ENCODE peak calls at places on chromosomes 6 and 20, in ten cellular contexts. L is tibial nerve, Z is H54, H is vagina, V is GM12892, I is prostate gland, Y is stomach, R is A549, W is right lobe of liver, J is lower leg skin. N is an unnamed sample.

GRCh38 chr20:25459916-25460590 is 52.6 kb downstream of the GINS1 start:
- DNase-seq in J (peak), V (no peak), R (no peak), Y (no peak), I (no peak), Z (no peak), L (no peak), W (no peak), H (no peak), N (no peak)

GRCh38 chr6:43061861-43062260 is 2.4 kb downstream of the KLC4 start:
- DNase-seq in I (no peak), R (no peak), W (no peak), L (no peak), J (no peak), H (no peak), Z (peak), V (no peak), Y (no peak), N (no peak)

GRCh38 chr6:53566755-53567154 is 21.9 kb upstream of the GCLC start:
- DNase-seq in L (no peak), Z (no peak), R (no peak), W (no peak), Y (no peak), I (no peak), H (no peak), V (no peak), J (no peak), N (no peak)

GRCh38 chr6:162621246-162621645 is 106.3 kb downstream of the PRKN start:
- DNase-seq in J (no peak), I (no peak), Z (peak), V (no peak), Y (no peak), L (no peak), W (peak), H (no peak), R (peak), N (no peak)

GRCh38 chr6:26197736-26198625 is 110.8 kb downstream of the HFE start:
- DNase-seq in Z (no peak), L (no peak), V (no peak), J (no peak), I (peak), R (no peak), W (no peak), H (no peak), Y (no peak), N (peak)

GRCh38 chr20:48194578-48194977 is 409.3 kb upstream of the SULF2 start:
- DNase-seq in L (no peak), H (no peak), V (no peak), R (no peak), I (no peak), Z (no peak), Y (no peak), J (no peak), W (no peak), N (no peak)

GRCh38 chr6:129644567-129645015 is 65.4 kb downstream of the ARHGAP18 start:
- DNase-seq in Z (no peak), R (no peak), W (no peak), I (no peak), J (no peak), Y (no peak), V (no peak), L (no peak), H (no peak), N (no peak)

GRCh38 chr6:8432614-8433013 is 2.7 kb downstream of the SLC35B3 start:
- DNase-seq in L (no peak), Z (no peak), W (no peak), Y (no peak), J (no peak), H (no peak), V (no peak), R (no peak), I (no peak), N (no peak)

GRCh38 chr6:108888052-108888451 is 39.8 kb downstream of the ARMC2 start:
- DNase-seq in H (no peak), V (no peak), W (no peak), R (no peak), Y (no peak), L (no peak), J (no peak), Z (no peak), I (no peak), N (no peak)

GRCh38 chr6:25525078-25525477 is 126.9 kb upstream of the SCGN start:
- DNase-seq in Z (no peak), J (no peak), L (no peak), H (no peak), W (no peak), I (no peak), Y (no peak), R (no peak), V (no peak), N (peak)

GRCh38 chr6:16320533-16321340 is 82.3 kb downstream of the GMPR start:
- DNase-seq in Z (no peak), I (no peak), L (no peak), V (no peak), H (no peak), W (peak), J (peak), Y (no peak), R (no peak), N (no peak)

GRCh38 chr6:27280064-27280539 is 32.0 kb downstream of the POM121L2 start:
- DNase-seq in R (no peak), J (no peak), H (no peak), L (no peak), Y (no peak), V (no peak), I (no peak), W (no peak), Z (no peak), N (peak)

GRCh38 chr6:30820196-30820595 is 64.1 kb upstream of the DDR1 start:
- DNase-seq in V (no peak), L (no peak), I (peak), Y (peak), J (no peak), H (no peak), Z (peak), W (no peak), R (peak), N (no peak)

GRCh38 chr6:30964075-30964474 is 19.4 kb upstream of the MUC21 start:
- DNase-seq in I (no peak), Y (no peak), J (no peak), W (no peak), H (no peak), Z (no peak), V (no peak), R (no peak), L (no peak), N (no peak)

GRCh38 chr6:50939931-50940330 is 121.3 kb downstream of the TFAP2B start:
- DNase-seq in L (no peak), H (no peak), W (no peak), Z (no peak), I (no peak), J (no peak), Y (no peak), V (no peak), R (no peak), N (no peak)

GRCh38 chr20:37804584-37805566 is 98.1 kb upstream of the VSTM2L start:
- DNase-seq in R (no peak), W (no peak), I (no peak), Y (no peak), J (no peak), H (no peak), L (no peak), V (peak), Z (no peak), N (no peak)

GRCh38 chr6:21595265-21595950 is 1.9 kb downstream of the SOX4 start:
- DNase-seq in H (no peak), R (no peak), V (peak), J (peak), Y (peak), L (peak), W (no peak), I (peak), Z (no peak), N (peak)

GRCh38 chr20:15865553-15865952 is 707.7 kb downstream of the KIF16B start:
- DNase-seq in W (no peak), L (no peak), Z (no peak), H (no peak), R (no peak), Y (no peak), V (no peak), I (no peak), J (no peak), N (no peak)

GRCh38 chr6:129555206-129555832 is 154.7 kb downstream of the ARHGAP18 start:
- DNase-seq in J (no peak), R (no peak), Y (no peak), H (no peak), Z (no peak), I (no peak), W (no peak), L (no peak), V (no peak), N (no peak)

GRCh38 chr20:64080013-64080812 is at the start of gene OPRL1:
- DNase-seq in H (no peak), I (no peak), V (no peak), W (no peak), Z (no peak), L (no peak), R (no peak), Y (no peak), J (no peak), N (no peak)

GRCh38 chr20:47684306-47685080 is 100.8 kb downstream of the SULF2 start:
- DNase-seq in Z (no peak), J (no peak), V (no peak), W (no peak), H (no peak), L (no peak), R (no peak), I (no peak), Y (no peak), N (no peak)

GRCh38 chr6:31940256-31940664 is 5.6 kb upstream of the CFB start:
- DNase-seq in V (no peak), R (no peak), W (no peak), Y (no peak), Z (no peak), I (no peak), J (no peak), L (no peak), H (no peak), N (no peak)

GRCh38 chr6:9623228-9623832 is 791.5 kb downstream of the TFAP2A start:
- DNase-seq in J (no peak), I (no peak), H (no peak), Z (no peak), V (no peak), W (no peak), Y (no peak), L (no peak), R (no peak), N (no peak)

GRCh38 chr20:57621426-57622200 is 1.4 kb upstream of the ZBP1 start:
- DNase-seq in Y (no peak), I (no peak), J (peak), R (no peak), Z (no peak), H (no peak), L (no peak), V (no peak), W (no peak), N (no peak)

GRCh38 chr6:38192011-38192410 is 372.5 kb downstream of the ZFAND3 start:
- DNase-seq in R (no peak), L (no peak), I (no peak), V (no peak), Z (no peak), J (peak), Y (no peak), W (peak), H (no peak), N (no peak)

GRCh38 chr6:154522576-154522975 is 12.1 kb upstream of the CNKSR3 start:
- DNase-seq in V (no peak), J (no peak), Z (no peak), L (no peak), W (no peak), I (no peak), R (no peak), H (no peak), Y (no peak), N (no peak)

GRCh38 chr6:21115111-21115510 is 478.4 kb upstream of the SOX4 start:
- DNase-seq in H (no peak), Y (no peak), L (no peak), W (peak), I (no peak), J (no peak), V (no peak), Z (no peak), R (no peak), N (no peak)

GRCh38 chr6:393391-394221 is 2.1 kb downstream of the IRF4 start:
- DNase-seq in Y (no peak), L (no peak), J (no peak), I (no peak), V (no peak), Z (no peak), W (no peak), R (no peak), H (no peak), N (no peak)

GRCh38 chr6:7439243-7439642 is 49.6 kb downstream of the RIOK1 start:
- DNase-seq in R (no peak), Y (no peak), I (no peak), Z (no peak), H (no peak), J (peak), W (no peak), L (no peak), V (no peak), N (no peak)

GRCh38 chr20:38700146-38700545 is 24.1 kb upstream of the SLC32A1 start:
- DNase-seq in Z (no peak), W (no peak), R (no peak), I (no peak), J (peak), V (no peak), H (no peak), L (no peak), Y (no peak), N (no peak)

GRCh38 chr6:136784910-136785746 is 7.1 kb downstream of the MAP3K5 start:
- DNase-seq in J (no peak), L (peak), W (peak), V (no peak), Y (peak), H (no peak), R (no peak), I (no peak), Z (no peak), N (peak)

GRCh38 chr6:163731215-163732013 is 316.9 kb downstream of the QKI start:
- DNase-seq in Y (no peak), W (no peak), I (no peak), V (no peak), H (no peak), L (no peak), J (peak), Z (no peak), R (no peak), N (peak)

GRCh38 chr6:19753822-19754221 is 83.3 kb upstream of the ID4 start:
- DNase-seq in V (no peak), H (no peak), W (no peak), Z (no peak), R (no peak), L (no peak), I (no peak), Y (no peak), J (no peak), N (no peak)

GRCh38 chr6:38067263-38067980 is 247.9 kb downstream of the ZFAND3 start:
- DNase-seq in H (no peak), J (no peak), Y (no peak), L (no peak), I (no peak), W (no peak), V (no peak), Z (no peak), R (no peak), N (no peak)

GRCh38 chr20:62737971-62738881 is 29.6 kb downstream of the NTSR1 start:
- DNase-seq in Z (no peak), W (no peak), V (no peak), L (no peak), J (peak), I (no peak), H (no peak), Y (no peak), R (no peak), N (no peak)

GRCh38 chr20:62739067-62739466 is 30.4 kb downstream of the NTSR1 start:
- DNase-seq in L (no peak), H (no peak), V (no peak), W (no peak), Z (no peak), I (no peak), R (no peak), Y (no peak), J (peak), N (no peak)

GRCh38 chr20:62736026-62736406 is 27.4 kb downstream of the NTSR1 start:
- DNase-seq in H (no peak), W (no peak), L (no peak), V (no peak), J (peak), Z (no peak), Y (no peak), I (no peak), R (no peak), N (no peak)

GRCh38 chr20:62736407-62737071 is 27.9 kb downstream of the NTSR1 start:
- DNase-seq in Z (no peak), H (no peak), I (no peak), L (no peak), J (peak), Y (no peak), W (no peak), R (no peak), V (no peak), N (no peak)

GRCh38 chr20:62737271-62737761 is 28.7 kb downstream of the NTSR1 start:
- DNase-seq in L (no peak), H (no peak), W (no peak), I (no peak), Y (no peak), R (no peak), J (peak), V (no peak), Z (no peak), N (no peak)
- TF ChIP-seq POLR2A in L (no peak), H (no peak), W (no peak), I (no peak), Y (no peak), R (no peak), J (no peak), V (no peak), Z (no peak), N (no peak)

DNA sequence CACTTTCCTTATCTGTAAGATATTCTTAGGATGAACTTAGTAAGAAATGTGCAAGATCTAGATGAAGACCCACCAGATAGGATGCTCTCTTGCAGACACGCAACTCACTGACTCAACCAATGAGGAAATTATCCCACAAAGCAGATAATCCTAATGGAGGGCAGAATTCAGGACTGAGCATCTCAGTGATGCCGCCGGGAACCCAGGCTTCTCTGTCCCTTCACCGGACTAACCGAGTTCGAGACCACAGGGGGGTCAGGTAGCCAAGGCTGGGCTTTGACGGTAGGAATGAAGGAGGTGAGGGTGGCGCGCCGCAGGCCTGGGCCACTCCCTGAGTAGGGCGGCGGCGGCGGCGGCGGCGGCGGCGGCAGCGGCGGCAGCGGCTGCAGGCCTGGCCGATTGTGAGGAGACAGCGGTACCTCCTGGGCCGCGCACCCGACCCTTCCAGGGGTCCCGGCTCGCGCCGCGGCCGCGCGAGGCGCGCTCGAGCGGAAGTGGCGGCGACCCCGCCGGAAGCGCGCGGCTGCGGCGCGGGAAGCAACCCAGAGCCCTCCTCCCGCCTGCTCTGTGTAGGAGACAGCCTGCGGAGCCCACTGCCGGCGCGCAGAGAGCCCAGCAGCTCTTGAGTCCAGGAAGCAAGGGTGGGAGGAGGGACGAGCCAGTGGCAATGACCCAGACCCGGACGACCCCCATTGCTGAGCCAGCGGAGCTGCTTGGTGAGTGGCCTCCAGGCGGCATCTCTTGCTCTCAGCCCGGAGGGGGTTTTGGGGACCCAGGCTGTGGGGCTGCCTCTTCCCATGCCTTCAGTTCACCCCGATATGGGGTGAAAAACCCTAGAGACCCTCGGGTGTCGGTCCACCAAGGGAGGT is at the start of gene KHDC1:
- DNase-seq in W (no peak), L (no peak), H (no peak), I (peak), Y (peak), V (peak), J (peak), Z (peak), R (peak), N (peak)
- TF ChIP-seq POLR2A in W (no peak), L (no peak), H (no peak), I (no peak), Y (no peak), V (peak), J (no peak), Z (peak), R (peak), N (no peak)

GRCh38 chr6:44097782-44098317 is 29.4 kb downstream of the MRPL14 start:
- DNase-seq in J (no peak), L (no peak), Z (no peak), R (no peak), V (no peak), I (no peak), W (no peak), Y (no peak), H (no peak), N (no peak)

GRCh38 chr6:44102527-44102926 is 24.7 kb downstream of the MRPL14 start:
- DNase-seq in J (no peak), H (no peak), Y (no peak), R (no peak), V (no peak), I (no peak), Z (no peak), L (no peak), W (no peak), N (no peak)

GRCh38 chr6:44101832-44102231 is 25.4 kb downstream of the MRPL14 start:
- DNase-seq in W (no peak), V (no peak), L (no peak), Z (no peak), R (no peak), I (no peak), H (no peak), J (no peak), Y (no peak), N (no peak)

GRCh38 chr6:44099192-44099591 is 28.1 kb downstream of the MRPL14 start:
- DNase-seq in I (no peak), Y (no peak), W (no peak), Z (no peak), R (no peak), H (no peak), L (no peak), J (no peak), V (no peak), N (no peak)

DNA sequence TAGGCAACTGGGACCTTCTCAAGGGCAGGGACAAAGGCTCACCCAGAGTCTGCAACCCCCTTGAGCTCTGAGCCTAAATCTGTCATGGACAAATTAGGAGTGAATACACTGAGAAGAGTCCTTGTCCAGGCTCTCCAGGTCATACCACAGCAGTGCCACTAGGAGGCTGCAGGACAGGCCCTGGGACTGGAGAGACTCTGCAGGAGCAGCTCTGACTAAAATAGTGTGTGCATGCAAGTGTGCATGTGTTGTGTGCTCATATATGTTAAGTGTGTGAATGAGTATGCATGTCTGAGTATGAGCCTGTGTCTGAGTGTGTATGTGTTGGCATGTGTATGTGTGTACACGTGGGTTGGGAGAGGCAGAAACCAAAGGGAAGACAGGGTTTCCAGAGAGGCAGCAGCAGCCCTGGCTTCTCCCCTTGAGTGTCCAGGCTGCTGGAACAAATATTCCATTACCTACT is 27.1 kb downstream of the MRPL14 start:
- DNase-seq in L (no peak), J (no peak), I (no peak), W (no peak), R (peak), V (no peak), Y (peak), Z (peak), H (no peak), N (peak)
- TF ChIP-seq POLR2A in L (no peak), J (no peak), I (no peak), W (no peak), R (no peak), V (no peak), Y (no peak), Z (no peak), H (no peak), N (no peak)

GRCh38 chr6:11785953-11786579 is 7.5 kb upstream of the ADTRP start:
- DNase-seq in I (no peak), R (no peak), J (no peak), W (no peak), Y (no peak), H (no peak), L (no peak), V (peak), Z (no peak), N (no peak)
- TF ChIP-seq POLR2A in I (no peak), R (no peak), J (no peak), W (no peak), Y (no peak), H (no peak), L (no peak), V (peak), Z (no peak), N (no peak)

GRCh38 chr6:160520043-160520904 is 143.8 kb downstream of the LPA start:
- DNase-seq in W (peak), J (peak), R (peak), L (peak), V (peak), I (peak), H (no peak), Y (peak), Z (peak), N (peak)
- TF ChIP-seq POLR2A in W (peak), J (no peak), R (peak), L (no peak), V (no peak), I (no peak), H (no peak), Y (no peak), Z (no peak), N (no peak)